ENCODE peak calls at places on chromosome 18, in four cellular contexts. K is NCI-H1417, W is psoas muscle, A is ELR. P is an unnamed sample.

GRCh38 chr18:8984131-8984670 is 118.3 kb upstream of the NDUFV2 start:
- DNase-seq in W (no peak), K (no peak), A (no peak), P (no peak)

GRCh38 chr18:159037-159652 is 788 bp downstream of the USP14 start:
- DNase-seq in K (peak), A (peak), W (no peak), P (no peak)

GRCh38 chr18:51051105-51051712 is 21.2 kb downstream of the SMAD4 start:
- DNase-seq in W (no peak), A (peak), K (peak), P (no peak)

GRCh38 chr18:50454379-50455005 is 79.6 kb downstream of the SKA1 start:
- DNase-seq in A (no peak), K (no peak), W (no peak), P (no peak)

GRCh38 chr18:39296293-39296888 is 1730.8 kb upstream of the CELF4 start:
- DNase-seq in K (no peak), W (no peak), A (no peak), P (no peak)

GRCh38 chr18:40473221-40473620 is 1481.8 kb upstream of the PIK3C3 start:
- DNase-seq in K (no peak), A (no peak), W (no peak), P (no peak)

GRCh38 chr18:36051760-36052159 is 15.6 kb downstream of the RPRD1A start:
- DNase-seq in W (no peak), A (no peak), K (no peak), P (no peak)

GRCh38 chr18:59357928-59358327 is 1.1 kb downstream of the LMAN1 start:
- DNase-seq in K (no peak), A (peak), W (no peak), P (no peak)

GRCh38 chr18:31230495-31230894 is 67.8 kb upstream of the DSC1 start:
- DNase-seq in K (no peak), W (no peak), A (peak), P (no peak)

GRCh38 chr18:68713791-68714190 is 1.1 kb downstream of the TMX3 start:
- DNase-seq in A (peak), K (no peak), W (no peak), P (no peak)

GRCh38 chr18:29651121-29651675 is 1391.3 kb downstream of the DSC3 start:
- DNase-seq in W (no peak), K (no peak), A (peak), P (no peak)

GRCh38 chr18:59517446-59518171 is 158.5 kb upstream of the LMAN1 start:
- DNase-seq in A (peak), K (no peak), W (no peak), P (no peak)

GRCh38 chr18:67766930-67767329 is 250.4 kb upstream of the DSEL start:
- DNase-seq in A (peak), W (no peak), K (no peak), P (no peak)

GRCh38 chr18:12904012-12904516 is 20.0 kb upstream of the PTPN2 start:
- DNase-seq in K (no peak), W (no peak), A (no peak), P (peak)

GRCh38 chr18:49788327-49788908 is 24.9 kb downstream of the ACAA2 start:
- DNase-seq in K (no peak), W (no peak), A (peak), P (no peak)

GRCh38 chr18:23133860-23134779 is 1.2 kb upstream of the CABLES1 start:
- DNase-seq in W (no peak), K (peak), A (no peak), P (no peak)